ENCODE peak calls at places on chromosomes 7 and 10, in nine cellular contexts. P, F, X, Q, H, N, Z, C and S are unnamed samples.
A peak's percentile ranks its signal among the peaks of the same experiment; 100 is the strongest.

GRCh38 chr7:24143547-24143946 is 140.4 kb upstream of the NPY start:
- DNase-seq in H (no peak), Q (no peak), C (no peak), X (no peak), N (no peak), F (no peak), P (no peak), Z (no peak), S (no peak)

GRCh38 chr10:45001382-45002148 is 842 bp downstream of the ZNF22 start:
- DNase-seq in N (peak; percentile 83), X (peak; percentile 79), F (peak; percentile 51), P (no peak), C (peak; percentile 63), H (peak; percentile 72), Q (no peak), Z (peak; percentile 78), S (peak; percentile 89)

GRCh38 chr7:18064242-18064838 is 36.7 kb upstream of the PRPS1L1 start:
- DNase-seq in F (no peak), C (peak; percentile 46), Z (peak; percentile 7), H (peak; percentile 47), N (peak; percentile 39), P (no peak), Q (peak; percentile 15), X (no peak), S (no peak)

GRCh38 chr10:101054351-101054750 is 7.4 kb upstream of the KAZALD1 start:
- DNase-seq in F (no peak), Z (no peak), C (no peak), N (no peak), P (no peak), H (no peak), Q (no peak), X (no peak), S (peak; percentile 9)

GRCh38 chr7:43721193-43721806 is 8.0 kb downstream of the COA1 start:
- DNase-seq in H (no peak), X (peak; percentile 44), F (peak; percentile 57), Z (no peak), Q (peak; percentile 39), N (peak; percentile 70), P (no peak), C (peak; percentile 65), S (no peak)

GRCh38 chr10:20841419-20841818 is 55.7 kb downstream of the NEBL start:
- DNase-seq in F (no peak), H (no peak), C (no peak), Q (no peak), N (no peak), Z (no peak), X (no peak), P (no peak), S (no peak)

GRCh38 chr7:77321300-77321699 is 94.8 kb downstream of the GSAP start:
- DNase-seq in Z (no peak), H (no peak), X (no peak), N (peak; percentile 49), P (no peak), F (no peak), C (no peak), Q (no peak), S (no peak)

GRCh38 chr10:43225787-43226153 is 41.1 kb downstream of the RASGEF1A start:
- DNase-seq in P (no peak), F (no peak), X (no peak), C (no peak), N (no peak), Q (no peak), Z (no peak), H (peak; percentile 11), S (peak; percentile 80)

GRCh38 chr10:131806646-131807317 is 94.0 kb upstream of the PPP2R2D start:
- DNase-seq in F (no peak), P (no peak), Q (no peak), Z (no peak), X (no peak), C (no peak), H (peak; percentile 4), N (no peak), S (peak; percentile 50)

GRCh38 chr10:131855763-131856401 is 44.9 kb upstream of the PPP2R2D start:
- DNase-seq in F (no peak), C (no peak), Q (no peak), X (no peak), Z (no peak), H (no peak), P (no peak), N (no peak), S (peak; percentile 63)

GRCh38 chr7:20816389-20816959 is 29.8 kb upstream of the SP8 start:
- DNase-seq in P (no peak), F (no peak), X (peak; percentile 30), H (no peak), C (no peak), N (no peak), Z (no peak), Q (no peak), S (no peak)

GRCh38 chr10:123380491-123381085 is 226.4 kb downstream of the BUB3 start:
- DNase-seq in F (no peak), N (peak; percentile 29), H (no peak), Q (peak; percentile 15), P (no peak), X (no peak), Z (peak; percentile 32), C (peak; percentile 23), S (no peak)

GRCh38 chr10:12181065-12181775 is 14.5 kb downstream of the NUDT5 start:
- DNase-seq in P (no peak), H (no peak), C (no peak), X (no peak), Z (no peak), F (peak; percentile 68), Q (no peak), N (peak; percentile 53), S (no peak)

GRCh38 chr7:21367081-21367480 is 60.8 kb upstream of the SP4 start:
- DNase-seq in F (no peak), N (no peak), C (no peak), Q (no peak), P (no peak), X (peak; percentile 71), Z (no peak), H (no peak), S (no peak)

GRCh38 chr7:55260671-55261385 is 104.3 kb upstream of the LANCL2 start:
- DNase-seq in H (no peak), Q (no peak), P (no peak), N (no peak), F (no peak), C (no peak), Z (no peak), X (no peak), S (no peak)

GRCh38 chr10:114095676-114096331 is 52.1 kb downstream of the ADRB1 start:
- DNase-seq in F (no peak), X (no peak), H (no peak), N (no peak), Z (no peak), P (no peak), C (no peak), Q (no peak), S (no peak)

GRCh38 chr7:117205856-117206255 is 117.0 kb downstream of the WNT2 start:
- DNase-seq in F (no peak), N (no peak), Q (no peak), H (no peak), X (no peak), C (no peak), P (no peak), Z (no peak), S (no peak)

GRCh38 chr10:73965890-73966768 is 31.8 kb upstream of the VCL start:
- DNase-seq in Z (peak; percentile 91), Q (peak; percentile 63), C (peak; percentile 95), X (peak; percentile 99), P (peak; percentile 98), F (no peak), N (peak; percentile 99), H (peak; percentile 81), S (peak; percentile 93)

GRCh38 chr10:3874988-3875841 is 90.2 kb upstream of the KLF6 start:
- DNase-seq in X (no peak), F (peak; percentile 73), C (no peak), Z (no peak), H (no peak), P (no peak), Q (no peak), N (no peak), S (no peak)
- H3K4me3 ChIP-seq in X (no peak overlapping the region), F (peak overlapping the region; percentile 19), C (no peak overlapping the region), Z (no peak overlapping the region), H (no peak overlapping the region), P (no peak overlapping the region), Q (no peak overlapping the region), N (no peak overlapping the region), S (no peak overlapping the region)

GRCh38 chr10:99731296-99732032 is 463 bp downstream of the COX15 start:
- DNase-seq in P (no peak), Q (no peak), H (no peak), C (no peak), Z (no peak), F (no peak), X (no peak), N (no peak), S (no peak)
- H3K27ac ChIP-seq in P (peak overlapping the region; percentile 58), Q (peak overlapping the region; percentile 97), H (peak overlapping the region; percentile 95), C (peak overlapping the region; percentile 40), Z (peak overlapping the region; percentile 83), F (peak overlapping the region; percentile 91), X (peak overlapping the region; percentile 86), N (peak overlapping the region; percentile 63), S (peak overlapping the region; percentile 7)

GRCh38 chr7:70618020-70618551 is 513.9 kb upstream of the GALNT17 start:
- DNase-seq in C (no peak), Z (no peak), N (no peak), F (no peak), P (no peak), Q (no peak), X (no peak), H (no peak), S (peak; percentile 77)

GRCh38 chr7:70620333-70621055 is 511.4 kb upstream of the GALNT17 start:
- DNase-seq in H (no peak), F (no peak), N (no peak), P (no peak), C (no peak), X (no peak), Z (no peak), Q (no peak), S (no peak)

GRCh38 chr7:70619130-70619529 is 512.8 kb upstream of the GALNT17 start:
- DNase-seq in Z (no peak), N (no peak), C (peak; percentile 69), P (no peak), X (no peak), F (no peak), Q (no peak), H (peak; percentile 38), S (no peak)

GRCh38 chr7:70621954-70622596 is 509.9 kb upstream of the GALNT17 start:
- DNase-seq in Q (no peak), C (no peak), Z (peak; percentile 45), P (no peak), N (no peak), H (no peak), F (no peak), X (no peak), S (no peak)

DNA sequence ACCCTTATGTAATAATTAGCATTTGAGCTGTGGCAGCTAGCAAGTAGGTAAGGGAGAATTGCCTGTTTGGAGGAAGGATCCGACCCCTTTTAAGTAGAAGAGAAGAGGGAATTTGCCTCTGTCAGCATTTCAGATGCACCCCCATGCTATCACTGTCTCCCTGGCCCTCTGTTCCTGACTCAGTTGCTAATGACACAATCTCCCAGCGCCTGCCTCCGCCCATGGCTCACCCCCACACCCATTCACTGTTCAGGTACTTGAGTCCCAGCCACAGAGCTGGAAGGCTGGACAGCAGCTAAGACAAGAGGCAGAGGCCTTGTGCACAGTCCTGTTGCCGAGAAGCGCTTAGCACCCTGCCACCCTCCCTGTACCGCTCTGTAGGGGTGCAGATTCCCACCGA is 512.3 kb upstream of the GALNT17 start:
- DNase-seq in N (no peak), P (no peak), X (no peak), Q (no peak), F (no peak), H (no peak), C (peak; percentile 38), Z (no peak), S (no peak)
- H3K4me3 ChIP-seq in N (no peak overlapping the region), P (no peak overlapping the region), X (no peak overlapping the region), Q (no peak overlapping the region), F (no peak overlapping the region), H (no peak overlapping the region), C (peak overlapping the region; percentile 3), Z (no peak overlapping the region), S (no peak overlapping the region)

GRCh38 chr7:73438547-73439245 is 5.1 kb downstream of the FZD9 start:
- DNase-seq in Q (no peak), N (no peak), C (no peak), P (no peak), X (no peak), H (no peak), F (no peak), Z (no peak), S (no peak)
- H3K27ac ChIP-seq in Q (no peak overlapping the region), N (peak overlapping the region; percentile 51), C (peak overlapping the region; percentile 55), P (no peak overlapping the region), X (no peak overlapping the region), H (no peak overlapping the region), F (no peak overlapping the region), Z (no peak overlapping the region), S (no peak overlapping the region)